ENCODE peak calls at places on chromosomes 1 and 21, in ten cellular contexts. One of them, this sample, is unnamed.

GRCh38 chr1:12276225-12276624 is 46.4 kb downstream of the VPS13D start:
- DNase-seq in lower leg skin: no peak
- DNase-seq in breast epithelium: no peak
- DNase-seq in ovary: no peak
- DNase-seq in Peyer's patch: peak
- DNase-seq in K562: peak
- DNase-seq in IMR-90: peak
- DNase-seq in heart left ventricle: peak
- DNase-seq in right lobe of liver: no peak
- DNase-seq in adrenal gland: peak
- DNase-seq in this sample: no peak

GRCh38 chr1:150696590-150696989 is 364 bp downstream of the GOLPH3L start:
- DNase-seq in lower leg skin: no peak
- DNase-seq in breast epithelium: no peak
- DNase-seq in ovary: no peak
- DNase-seq in Peyer's patch: no peak
- DNase-seq in K562: peak
- DNase-seq in IMR-90: no peak
- DNase-seq in heart left ventricle: no peak
- DNase-seq in right lobe of liver: no peak
- DNase-seq in adrenal gland: no peak
- DNase-seq in this sample: no peak

GRCh38 chr1:209655832-209656231 is 3.6 kb upstream of the LAMB3 start:
- DNase-seq in lower leg skin: no peak
- DNase-seq in breast epithelium: no peak
- DNase-seq in ovary: no peak
- DNase-seq in Peyer's patch: peak
- DNase-seq in K562: no peak
- DNase-seq in IMR-90: no peak
- DNase-seq in heart left ventricle: no peak
- DNase-seq in right lobe of liver: peak
- DNase-seq in adrenal gland: peak
- DNase-seq in this sample: no peak

GRCh38 chr21:16571594-16571993 is 841.8 kb downstream of the USP25 start:
- DNase-seq in lower leg skin: no peak
- DNase-seq in breast epithelium: no peak
- DNase-seq in ovary: no peak
- DNase-seq in Peyer's patch: no peak
- DNase-seq in K562: no peak
- DNase-seq in IMR-90: no peak
- DNase-seq in heart left ventricle: no peak
- DNase-seq in right lobe of liver: no peak
- DNase-seq in adrenal gland: no peak
- DNase-seq in this sample: no peak

GRCh38 chr1:40036574-40036973 is 4.0 kb upstream of the CAP1 start:
- DNase-seq in lower leg skin: no peak
- DNase-seq in breast epithelium: no peak
- DNase-seq in ovary: peak
- DNase-seq in Peyer's patch: no peak
- DNase-seq in K562: peak
- DNase-seq in IMR-90: peak
- DNase-seq in heart left ventricle: peak
- DNase-seq in right lobe of liver: peak
- DNase-seq in adrenal gland: peak
- DNase-seq in this sample: no peak

GRCh38 chr21:44485254-44485793 is 30.0 kb downstream of the LRRC3 start:
- DNase-seq in lower leg skin: no peak
- DNase-seq in breast epithelium: no peak
- DNase-seq in ovary: no peak
- DNase-seq in Peyer's patch: no peak
- DNase-seq in K562: peak
- DNase-seq in IMR-90: peak
- DNase-seq in heart left ventricle: no peak
- DNase-seq in right lobe of liver: peak
- DNase-seq in adrenal gland: peak
- DNase-seq in this sample: no peak

GRCh38 chr1:20586939-20587638 is 1.8 kb upstream of the CDA start:
- DNase-seq in lower leg skin: no peak
- DNase-seq in breast epithelium: no peak
- DNase-seq in ovary: no peak
- DNase-seq in Peyer's patch: peak
- DNase-seq in K562: no peak
- DNase-seq in IMR-90: no peak
- DNase-seq in heart left ventricle: peak
- DNase-seq in right lobe of liver: no peak
- DNase-seq in adrenal gland: no peak
- DNase-seq in this sample: no peak

GRCh38 chr21:46017148-46017547 is 35.6 kb downstream of the COL6A1 start:
- DNase-seq in lower leg skin: no peak
- DNase-seq in breast epithelium: no peak
- DNase-seq in ovary: no peak
- DNase-seq in Peyer's patch: no peak
- DNase-seq in K562: no peak
- DNase-seq in IMR-90: no peak
- DNase-seq in heart left ventricle: no peak
- DNase-seq in right lobe of liver: no peak
- DNase-seq in adrenal gland: no peak
- DNase-seq in this sample: no peak

GRCh38 chr1:113830039-113830438 is 17.8 kb upstream of the RSBN1 start:
- DNase-seq in lower leg skin: no peak
- DNase-seq in breast epithelium: no peak
- DNase-seq in ovary: no peak
- DNase-seq in Peyer's patch: no peak
- DNase-seq in K562: no peak
- DNase-seq in IMR-90: peak
- DNase-seq in heart left ventricle: no peak
- DNase-seq in right lobe of liver: no peak
- DNase-seq in adrenal gland: no peak
- DNase-seq in this sample: no peak

GRCh38 chr1:19450811-19451564 is 34.4 kb downstream of the CAPZB start:
- DNase-seq in lower leg skin: no peak
- DNase-seq in breast epithelium: no peak
- DNase-seq in ovary: peak
- DNase-seq in Peyer's patch: peak
- DNase-seq in K562: no peak
- DNase-seq in IMR-90: peak
- DNase-seq in heart left ventricle: no peak
- DNase-seq in right lobe of liver: no peak
- DNase-seq in adrenal gland: peak
- DNase-seq in this sample: peak

GRCh38 chr1:226639631-226640061 is 91.1 kb downstream of the STUM start:
- DNase-seq in lower leg skin: no peak
- DNase-seq in breast epithelium: no peak
- DNase-seq in ovary: no peak
- DNase-seq in Peyer's patch: no peak
- DNase-seq in K562: no peak
- DNase-seq in IMR-90: no peak
- DNase-seq in heart left ventricle: peak
- DNase-seq in right lobe of liver: no peak
- DNase-seq in adrenal gland: no peak
- DNase-seq in this sample: no peak

GRCh38 chr1:205812878-205813754 is at the start of gene SLC41A1:
- DNase-seq in lower leg skin: peak
- DNase-seq in breast epithelium: peak
- DNase-seq in ovary: peak
- DNase-seq in Peyer's patch: peak
- DNase-seq in K562: peak
- DNase-seq in IMR-90: peak
- DNase-seq in heart left ventricle: peak
- DNase-seq in right lobe of liver: peak
- DNase-seq in adrenal gland: peak
- DNase-seq in this sample: peak
- TF ChIP-seq POLR2A in lower leg skin: no peak
- TF ChIP-seq POLR2A in breast epithelium: peak
- TF ChIP-seq POLR2A in ovary: peak
- TF ChIP-seq POLR2A in Peyer's patch: peak
- TF ChIP-seq POLR2A in K562: peak
- TF ChIP-seq POLR2A in IMR-90: peak
- TF ChIP-seq POLR2A in heart left ventricle: peak
- TF ChIP-seq POLR2A in right lobe of liver: peak
- TF ChIP-seq POLR2A in adrenal gland: peak
- TF ChIP-seq POLR2A in this sample: peak

DNA sequence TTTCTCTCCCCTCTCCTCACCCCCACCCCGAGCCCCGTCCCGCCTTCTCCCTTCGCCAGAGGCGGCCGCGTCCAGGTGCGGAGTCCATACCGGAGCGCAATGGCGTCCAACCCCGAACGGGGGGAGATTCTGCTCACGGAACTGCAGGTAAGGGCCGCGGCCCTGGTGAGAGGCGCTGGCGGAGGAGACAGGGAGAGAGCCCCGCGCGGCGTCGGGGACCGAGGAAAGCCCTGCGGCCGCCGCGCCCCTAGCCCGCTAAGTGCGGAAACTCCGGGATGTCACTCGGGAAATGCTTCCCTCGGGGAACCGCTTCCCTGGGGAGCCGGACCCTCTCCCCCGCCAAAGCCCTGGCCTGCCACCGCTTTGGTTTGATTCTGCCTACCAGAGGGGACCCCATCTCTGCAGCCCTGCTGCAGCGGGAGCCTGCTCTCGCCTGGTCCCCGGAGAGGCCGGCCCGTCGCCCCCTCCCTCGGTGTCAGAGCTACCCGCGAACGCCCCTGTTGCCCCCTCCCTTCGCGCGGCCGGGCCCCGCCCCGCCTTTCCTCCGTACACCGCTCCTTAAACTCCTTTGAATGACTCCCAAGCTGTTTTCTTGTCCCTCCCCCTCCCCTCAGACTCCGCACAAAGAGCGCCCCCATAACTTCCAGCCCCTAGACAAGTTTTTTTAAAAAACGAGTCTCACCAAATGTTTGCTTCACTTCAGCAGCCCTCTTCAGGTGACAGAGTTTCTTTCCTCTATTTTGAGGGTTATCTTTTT is 587 bp downstream of the PKN2 start:
- DNase-seq in lower leg skin: peak
- DNase-seq in breast epithelium: peak
- DNase-seq in ovary: peak
- DNase-seq in Peyer's patch: peak
- DNase-seq in K562: peak
- DNase-seq in IMR-90: peak
- DNase-seq in heart left ventricle: peak
- DNase-seq in right lobe of liver: peak
- DNase-seq in adrenal gland: peak
- DNase-seq in this sample: peak
- TF ChIP-seq POLR2A in lower leg skin: no peak
- TF ChIP-seq POLR2A in breast epithelium: no peak
- TF ChIP-seq POLR2A in ovary: no peak
- TF ChIP-seq POLR2A in Peyer's patch: no peak
- TF ChIP-seq POLR2A in K562: peak
- TF ChIP-seq POLR2A in IMR-90: no peak
- TF ChIP-seq POLR2A in heart left ventricle: no peak
- TF ChIP-seq POLR2A in right lobe of liver: no peak
- TF ChIP-seq POLR2A in adrenal gland: no peak
- TF ChIP-seq POLR2A in this sample: peak

DNA sequence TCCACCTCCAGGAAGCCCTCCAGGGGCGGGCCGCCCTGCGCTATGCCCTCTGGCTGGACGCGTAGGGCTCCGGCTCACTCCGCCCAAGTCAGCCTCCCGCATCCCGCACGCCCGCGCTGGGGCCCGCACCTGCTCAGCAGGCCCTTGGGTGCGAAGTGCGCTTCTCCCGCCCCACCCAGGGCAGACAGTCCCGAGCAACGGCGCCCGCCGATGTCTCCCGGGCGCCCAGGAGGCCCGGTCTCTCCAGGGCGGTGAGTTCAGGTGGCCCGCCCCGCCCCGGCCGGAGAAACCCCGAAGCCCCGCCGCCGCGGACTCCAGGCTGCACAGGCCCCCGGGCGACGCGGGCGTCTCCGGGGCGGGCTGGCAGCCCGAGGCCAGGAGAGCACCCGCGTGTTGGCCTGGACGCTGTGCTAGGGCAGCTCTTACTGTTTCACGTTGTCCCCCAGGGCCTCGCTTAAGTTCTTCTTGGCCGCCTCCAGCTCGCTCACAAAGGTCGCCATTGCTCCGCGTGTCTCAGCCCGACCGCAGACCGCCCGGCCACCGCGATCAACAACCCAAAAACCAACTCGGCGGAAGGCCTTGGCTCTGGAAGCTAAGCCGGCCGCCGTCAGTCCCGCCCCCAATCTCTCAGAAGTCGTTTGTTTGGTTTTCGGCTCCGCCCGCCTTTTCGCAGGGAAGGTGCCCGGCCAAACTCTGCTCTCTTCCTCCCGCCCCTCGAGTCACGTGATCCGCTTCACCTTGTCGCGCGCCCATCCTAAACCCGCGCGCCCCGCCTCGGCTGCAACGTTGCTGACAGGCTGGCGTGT is at the start of gene TADA1:
- DNase-seq in lower leg skin: peak
- DNase-seq in breast epithelium: peak
- DNase-seq in ovary: peak
- DNase-seq in Peyer's patch: peak
- DNase-seq in K562: peak
- DNase-seq in IMR-90: peak
- DNase-seq in heart left ventricle: peak
- DNase-seq in right lobe of liver: peak
- DNase-seq in adrenal gland: peak
- DNase-seq in this sample: peak
- TF ChIP-seq POLR2A in lower leg skin: no peak
- TF ChIP-seq POLR2A in breast epithelium: no peak
- TF ChIP-seq POLR2A in ovary: peak
- TF ChIP-seq POLR2A in Peyer's patch: peak
- TF ChIP-seq POLR2A in K562: peak
- TF ChIP-seq POLR2A in IMR-90: no peak
- TF ChIP-seq POLR2A in heart left ventricle: peak
- TF ChIP-seq POLR2A in right lobe of liver: peak
- TF ChIP-seq POLR2A in adrenal gland: peak
- TF ChIP-seq POLR2A in this sample: peak

DNA sequence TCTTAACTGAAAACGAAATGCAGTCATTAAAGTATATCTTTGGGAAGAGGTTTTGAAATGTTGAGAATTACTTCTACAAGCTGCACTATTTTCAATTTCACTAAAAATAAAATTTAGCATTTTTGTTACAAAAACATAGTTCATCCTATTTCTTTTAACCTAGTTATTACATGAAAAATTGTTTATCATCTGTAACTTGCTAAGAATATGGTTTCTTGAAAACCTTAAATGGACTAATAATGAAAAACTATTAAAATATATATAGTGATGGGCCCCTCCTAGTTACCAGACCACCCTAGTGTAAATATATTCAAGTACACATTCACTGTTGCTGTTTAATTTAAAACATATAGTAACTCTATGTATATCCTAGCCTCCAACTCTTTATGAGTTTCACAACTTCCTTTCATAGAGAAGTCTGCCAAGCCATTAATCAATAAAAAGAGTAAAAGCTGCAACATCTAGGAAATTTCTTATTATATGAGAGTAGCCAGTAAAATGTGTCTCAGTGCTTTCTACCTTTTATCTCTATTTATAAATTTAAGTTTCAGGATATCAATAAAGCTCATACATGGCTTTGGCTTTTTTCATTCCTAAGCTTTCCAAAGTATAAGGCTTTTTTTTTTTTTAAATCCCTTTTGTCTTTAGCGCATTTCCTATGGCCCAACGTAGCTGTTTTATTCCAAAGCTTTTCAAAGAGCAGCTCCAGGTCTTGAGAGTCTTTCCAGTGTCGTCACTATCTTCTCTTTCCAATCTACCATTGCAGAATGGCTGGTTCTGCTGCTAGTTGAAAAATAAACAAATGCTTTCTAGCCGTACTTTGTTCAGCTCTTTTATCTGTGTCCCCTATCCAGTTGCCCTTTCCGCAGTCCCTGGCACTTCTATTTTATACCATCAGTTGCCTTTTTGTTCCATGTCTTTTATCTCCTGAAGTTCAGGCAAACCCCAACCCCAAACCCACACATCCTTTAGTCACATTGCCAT is 6.5 kb downstream of the IRF2BP2 start:
- DNase-seq in lower leg skin: no peak
- DNase-seq in breast epithelium: no peak
- DNase-seq in ovary: no peak
- DNase-seq in Peyer's patch: no peak
- DNase-seq in K562: no peak
- DNase-seq in IMR-90: peak
- DNase-seq in heart left ventricle: no peak
- DNase-seq in right lobe of liver: no peak
- DNase-seq in adrenal gland: no peak
- DNase-seq in this sample: no peak
- TF ChIP-seq POLR2A in lower leg skin: no peak
- TF ChIP-seq POLR2A in breast epithelium: no peak
- TF ChIP-seq POLR2A in ovary: no peak
- TF ChIP-seq POLR2A in Peyer's patch: peak
- TF ChIP-seq POLR2A in K562: no peak
- TF ChIP-seq POLR2A in IMR-90: peak
- TF ChIP-seq POLR2A in heart left ventricle: no peak
- TF ChIP-seq POLR2A in right lobe of liver: peak
- TF ChIP-seq POLR2A in adrenal gland: no peak
- TF ChIP-seq POLR2A in this sample: no peak

This sample was measured in H54.